ENCODE peak calls at places on chromosomes 11 and 22, in four cellular contexts. X, Q, J and Z are unnamed samples.

GRCh38 chr11:3056296-3057068 is 741 bp downstream of the CARS1 start:
- DNase-seq in X (peak; percentile 29), Q (peak; percentile 30), J (no peak), Z (peak; percentile 6)

GRCh38 chr22:41217553-41218157 is 12.5 kb downstream of the L3MBTL2 start:
- DNase-seq in X (peak; percentile 62), Q (no peak), J (no peak), Z (no peak)

GRCh38 chr11:46489668-46490560 is 98.3 kb upstream of the CHRM4 start:
- DNase-seq in X (peak; percentile 34), Q (peak; percentile 79), J (no peak), Z (no peak)

GRCh38 chr11:61834278-61835004 is 6.3 kb downstream of the FADS2 start:
- DNase-seq in X (no peak), Q (peak; percentile 12), J (no peak), Z (peak; percentile 49)

GRCh38 chr11:32113637-32114203 is 22.8 kb downstream of the RCN1 start:
- DNase-seq in X (no peak), Q (no peak), J (no peak), Z (no peak)

GRCh38 chr11:15716550-15716949 is 601.8 kb downstream of the INSC start:
- DNase-seq in X (no peak), Q (no peak), J (no peak), Z (no peak)

GRCh38 chr11:10305964-10306918 is 1.4 kb downstream of the ADM start:
- DNase-seq in X (peak; percentile 15), Q (peak; percentile 44), J (peak; percentile 82), Z (no peak)

GRCh38 chr11:118610220-118610772 is 2.9 kb downstream of the PHLDB1 start:
- DNase-seq in X (no peak), Q (no peak), J (no peak), Z (no peak)

GRCh38 chr11:115321602-115322289 is 182.5 kb downstream of the CADM1 start:
- DNase-seq in X (no peak), Q (no peak), J (no peak), Z (no peak)

GRCh38 chr22:28333106-28333505 is 346.5 kb downstream of the TTC28 start:
- DNase-seq in X (peak; percentile 35), Q (no peak), J (no peak), Z (no peak)

GRCh38 chr22:25120093-25120561 is 79.5 kb upstream of the CRYBB3 start:
- DNase-seq in X (peak; percentile 62), Q (no peak), J (no peak), Z (no peak)

GRCh38 chr11:8829556-8829955 is 81.4 kb upstream of the AKIP1 start:
- DNase-seq in X (no peak), Q (no peak), J (peak; percentile 6), Z (no peak)

GRCh38 chr11:117484159-117484558 is 156.5 kb downstream of the CEP164 start:
- DNase-seq in X (no peak), Q (no peak), J (no peak), Z (no peak)

GRCh38 chr11:110198031-110198729 is 98.2 kb downstream of the RDX start:
- DNase-seq in X (no peak), Q (no peak), J (no peak), Z (no peak)

GRCh38 chr11:118912742-118913410 is 12.8 kb downstream of the BCL9L start:
- DNase-seq in X (no peak), Q (no peak), J (no peak), Z (no peak)

GRCh38 chr11:17640493-17641164 is 78.7 kb upstream of the MYOD1 start:
- DNase-seq in X (no peak), Q (no peak), J (no peak), Z (no peak)

GRCh38 chr11:91230647-91231046 is 994.0 kb upstream of the FAT3 start:
- DNase-seq in X (no peak), Q (no peak), J (no peak), Z (no peak)